ENCODE peak calls at places on chromosomes 2 and 18, in four cellular contexts. A is NCI-H2029, B is endothelial cell, F is NCI-H1092 treated with DMSO at 0.1 percent for 48 hours. P is an unnamed sample.

GRCh38 chr2:74414913-74415761 is 6.3 kb downstream of the C2orf81 start:
- DNase-seq in B (peak), A (no peak), F (no peak), P (no peak)

GRCh38 chr2:84906108-84906899 is 848 bp downstream of the TMSB10 start:
- DNase-seq in B (no peak), F (no peak), A (no peak), P (peak)

GRCh38 chr2:96773922-96774321 is 13.2 kb downstream of the CNNM4 start:
- DNase-seq in B (no peak), F (no peak), A (peak), P (no peak)

GRCh38 chr2:174058022-174058421 is 92.8 kb upstream of the SP3 start:
- DNase-seq in A (no peak), F (no peak), B (no peak), P (no peak)

GRCh38 chr2:102187191-102188150 is 648 bp downstream of the IL1RL2 start:
- DNase-seq in B (peak), F (no peak), A (no peak), P (no peak)

GRCh38 chr2:134674687-134675086 is 44.1 kb downstream of the TMEM163 start:
- DNase-seq in F (no peak), A (peak), B (no peak), P (no peak)

GRCh38 chr2:100012575-100012974 is 129.8 kb downstream of the AFF3 start:
- DNase-seq in A (no peak), F (no peak), B (no peak), P (no peak)

GRCh38 chr2:221997100-221997499 is 301.7 kb downstream of the PAX3 start:
- DNase-seq in B (no peak), A (no peak), F (no peak), P (no peak)

GRCh38 chr2:38217401-38218188 is 141.6 kb upstream of the CYP1B1 start:
- DNase-seq in F (no peak), B (no peak), A (no peak), P (no peak)

GRCh38 chr2:11186145-11186544 is 30.9 kb downstream of the SLC66A3 start:
- DNase-seq in B (no peak), F (no peak), A (no peak), P (no peak)

GRCh38 chr18:63588869-63589268 is 1.7 kb downstream of the SERPINB13 start:
- DNase-seq in F (no peak), B (no peak), A (no peak), P (no peak)

GRCh38 chr2:199987586-199987985 is 32.2 kb downstream of the MAIP1 start:
- DNase-seq in F (peak), B (no peak), A (no peak), P (peak)

GRCh38 chr2:7037340-7038333 is 120.4 kb downstream of the RNF144A start:
- DNase-seq in B (peak), F (peak), A (no peak), P (peak)

GRCh38 chr2:231709636-231709980 is 1.3 kb downstream of the PTMA start:
- DNase-seq in F (no peak), B (no peak), A (no peak), P (peak)

GRCh38 chr2:168336786-168337388 is 89.5 kb upstream of the STK39 start:
- DNase-seq in A (peak), B (no peak), F (peak), P (peak)

GRCh38 chr2:202555354-202555753 is 79.4 kb upstream of the FAM117B start:
- DNase-seq in B (no peak), F (no peak), A (no peak), P (no peak)

GRCh38 chr2:15262792-15263191 is 298.3 kb downstream of the NBAS start:
- DNase-seq in F (no peak), B (no peak), A (no peak), P (no peak)

GRCh38 chr2:181955010-181955409 is 30.6 kb upstream of the PPP1R1C start:
- DNase-seq in F (no peak), B (no peak), A (no peak), P (no peak)

GRCh38 chr2:168237741-168238140 is 9.7 kb downstream of the STK39 start:
- DNase-seq in A (no peak), F (no peak), B (no peak), P (no peak)

GRCh38 chr18:41371718-41372117 is 583.3 kb upstream of the PIK3C3 start:
- DNase-seq in B (no peak), A (peak), F (no peak), P (no peak)

GRCh38 chr2:86017901-86018896 is 87.5 kb downstream of the POLR1A start:
- DNase-seq in B (no peak), A (no peak), F (no peak), P (no peak)

GRCh38 chr2:42124051-42124813 is 44.9 kb upstream of the EML4 start:
- DNase-seq in A (no peak), F (no peak), B (no peak), P (no peak)